ENCODE peak calls at places on chromosome 6, in five cellular contexts. One of them, this sample, is unnamed.

GRCh38 chr6:52407467-52407866 is 12.7 kb upstream of the EFHC1 start:
- DNase-seq in H1: no peak
- DNase-seq in neuronal stem cell: peak; percentile 36
- DNase-seq in trophoblast cell: no peak
- DNase-seq in mesenchymal stem cell: peak; percentile 79
- DNase-seq in this sample: no peak

GRCh38 chr6:155943635-155944034 is 488.0 kb upstream of the NOX3 start:
- DNase-seq in mesenchymal stem cell: peak; percentile 65
- DNase-seq in trophoblast cell: no peak
- DNase-seq in H1: no peak
- DNase-seq in neuronal stem cell: no peak
- DNase-seq in this sample: no peak

GRCh38 chr6:25138024-25138696 is 141.0 kb upstream of the CARMIL1 start:
- DNase-seq in trophoblast cell: no peak
- DNase-seq in mesenchymal stem cell: peak; percentile 72
- DNase-seq in neuronal stem cell: no peak
- DNase-seq in H1: no peak
- DNase-seq in this sample: no peak

GRCh38 chr6:15623282-15624116 is 39.3 kb downstream of the DTNBP1 start:
- DNase-seq in trophoblast cell: no peak
- DNase-seq in H1: no peak
- DNase-seq in mesenchymal stem cell: peak; percentile 45
- DNase-seq in neuronal stem cell: no peak
- DNase-seq in this sample: no peak

GRCh38 chr6:139679516-139680179 is 305.2 kb upstream of the CITED2 start:
- DNase-seq in neuronal stem cell: no peak
- DNase-seq in trophoblast cell: peak; percentile 84
- DNase-seq in mesenchymal stem cell: peak; percentile 52
- DNase-seq in H1: no peak
- DNase-seq in this sample: no peak

GRCh38 chr6:28803337-28803709 is 120.5 kb downstream of the TRIM27 start:
- DNase-seq in trophoblast cell: no peak
- DNase-seq in neuronal stem cell: no peak
- DNase-seq in H1: no peak
- DNase-seq in mesenchymal stem cell: no peak
- DNase-seq in this sample: no peak

GRCh38 chr6:146543211-146543939 is at the start of gene RAB32:
- DNase-seq in mesenchymal stem cell: peak; percentile 95
- DNase-seq in trophoblast cell: peak; percentile 93
- DNase-seq in neuronal stem cell: peak; percentile 80
- DNase-seq in H1: peak; percentile 85
- DNase-seq in this sample: peak; percentile 85

GRCh38 chr6:140366991-140367390 is 992.5 kb upstream of the CITED2 start:
- DNase-seq in trophoblast cell: peak; percentile 60
- DNase-seq in H1: no peak
- DNase-seq in mesenchymal stem cell: peak; percentile 71
- DNase-seq in neuronal stem cell: no peak
- DNase-seq in this sample: no peak

GRCh38 chr6:109033655-109034054 is 61.0 kb downstream of the SESN1 start:
- DNase-seq in trophoblast cell: no peak
- DNase-seq in H1: no peak
- DNase-seq in neuronal stem cell: no peak
- DNase-seq in mesenchymal stem cell: no peak
- DNase-seq in this sample: no peak

GRCh38 chr6:136347847-136348246 is 58.2 kb upstream of the BCLAF1 start:
- DNase-seq in mesenchymal stem cell: no peak
- DNase-seq in H1: no peak
- DNase-seq in neuronal stem cell: no peak
- DNase-seq in trophoblast cell: no peak
- DNase-seq in this sample: no peak
- H2BK12ac ChIP-seq in mesenchymal stem cell: no peak overlapping the region
- H2BK12ac ChIP-seq in H1: no peak overlapping the region
- H2BK12ac ChIP-seq in neuronal stem cell: no peak overlapping the region
- H2BK12ac ChIP-seq in trophoblast cell: no peak overlapping the region
- H2BK12ac ChIP-seq in this sample: no peak overlapping the region

GRCh38 chr6:3229566-3230274 is 2.3 kb upstream of the TUBB2B start:
- DNase-seq in H1: no peak
- DNase-seq in neuronal stem cell: peak; percentile 66
- DNase-seq in mesenchymal stem cell: no peak
- DNase-seq in trophoblast cell: no peak
- DNase-seq in this sample: peak; percentile 80

GRCh38 chr6:3227363-3228045 is at the start of gene TUBB2B:
- DNase-seq in neuronal stem cell: peak; percentile 91
- DNase-seq in mesenchymal stem cell: peak; percentile 62
- DNase-seq in trophoblast cell: no peak
- DNase-seq in H1: peak; percentile 63
- DNase-seq in this sample: peak; percentile 94

GRCh38 chr6:3228046-3228671 is 706 bp upstream of the TUBB2B start:
- DNase-seq in H1: peak; percentile 89
- DNase-seq in mesenchymal stem cell: no peak
- DNase-seq in trophoblast cell: no peak
- DNase-seq in neuronal stem cell: peak; percentile 81
- DNase-seq in this sample: peak; percentile 94

GRCh38 chr6:3228791-3229565 is 1.5 kb upstream of the TUBB2B start:
- DNase-seq in trophoblast cell: no peak
- DNase-seq in H1: peak; percentile 81
- DNase-seq in neuronal stem cell: peak; percentile 77
- DNase-seq in mesenchymal stem cell: peak; percentile 48
- DNase-seq in this sample: peak; percentile 63

DNA sequence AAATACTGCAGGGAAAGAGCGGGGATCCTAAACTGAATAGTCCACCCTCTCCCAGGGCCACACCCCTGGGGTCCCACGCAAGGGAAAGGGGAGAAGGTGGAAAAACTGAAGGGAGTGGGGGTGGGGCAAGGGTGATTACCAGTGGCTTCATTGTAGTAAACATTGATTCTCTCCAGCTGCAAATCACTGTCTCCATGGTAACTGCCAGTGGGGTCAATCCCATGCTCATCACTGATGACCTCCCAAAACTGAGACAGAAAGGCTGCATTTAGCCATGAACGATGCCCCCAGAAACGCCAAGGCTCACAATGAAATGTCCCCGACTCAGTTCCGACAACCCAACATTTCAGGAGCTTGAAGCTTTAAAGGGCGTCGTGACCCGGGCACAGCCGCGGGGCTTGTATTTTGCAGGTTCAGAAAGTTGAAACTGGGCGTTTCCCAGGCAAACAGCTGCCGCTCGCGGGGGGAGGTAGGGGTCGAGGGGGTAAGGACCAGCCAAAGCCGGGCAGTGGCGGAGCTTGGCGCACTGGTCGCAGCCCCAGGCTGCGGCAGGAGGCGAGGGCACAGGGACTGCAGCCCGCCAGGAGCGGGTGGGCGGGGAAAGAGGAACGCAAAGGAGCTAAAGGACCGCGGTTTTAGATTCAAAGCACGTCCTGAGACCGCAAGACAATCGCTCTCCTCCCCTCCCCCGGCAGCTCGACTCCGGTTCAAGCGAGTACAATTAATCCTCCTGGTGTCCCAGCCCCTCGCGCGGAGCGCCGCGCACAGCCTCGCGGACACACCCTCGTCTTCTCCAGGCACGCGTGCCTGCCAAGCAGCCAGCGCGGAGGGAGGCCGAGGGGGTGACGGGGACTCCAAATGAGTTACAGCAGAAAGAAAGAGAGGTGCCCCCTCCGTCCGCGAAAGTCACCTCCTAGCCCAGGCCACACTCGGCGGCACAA is 761 bp downstream of the TUBB2B start:
- DNase-seq in mesenchymal stem cell: peak; percentile 52
- DNase-seq in neuronal stem cell: peak; percentile 71
- DNase-seq in trophoblast cell: no peak
- DNase-seq in H1: peak; percentile 64
- DNase-seq in this sample: no peak
- H3K9ac ChIP-seq in mesenchymal stem cell: peak overlapping the region; percentile 43
- H3K9ac ChIP-seq in neuronal stem cell: peak overlapping the region; percentile 99
- H3K9ac ChIP-seq in trophoblast cell: peak overlapping the region; percentile 64
- H3K9ac ChIP-seq in H1: peak overlapping the region; percentile 93
- H3K9ac ChIP-seq in this sample: peak overlapping the region; percentile 88

DNA sequence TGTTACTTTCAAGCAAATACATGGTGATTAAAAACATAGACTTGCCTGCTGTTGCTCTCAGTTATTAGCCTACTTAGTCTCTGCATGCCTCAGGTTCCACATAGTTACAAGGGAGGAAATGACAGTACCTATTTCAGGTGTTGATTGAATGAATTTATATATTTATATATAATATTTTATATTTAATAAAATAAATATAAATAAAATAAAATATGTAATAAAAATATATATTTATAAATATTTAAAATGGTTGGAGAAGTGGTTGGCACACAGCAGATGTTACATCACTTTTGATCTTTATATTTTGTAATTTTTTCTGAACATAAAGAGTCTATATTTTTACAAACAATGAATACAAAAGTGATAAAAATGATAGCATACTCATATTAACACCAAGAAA is 716.0 kb upstream of the EYS start:
- DNase-seq in trophoblast cell: no peak
- DNase-seq in H1: no peak
- DNase-seq in neuronal stem cell: no peak
- DNase-seq in mesenchymal stem cell: no peak
- DNase-seq in this sample: no peak
- H2AK5ac ChIP-seq in trophoblast cell: no peak overlapping the region
- H2AK5ac ChIP-seq in H1: no peak overlapping the region
- H2AK5ac ChIP-seq in neuronal stem cell: no peak overlapping the region
- H2AK5ac ChIP-seq in mesenchymal stem cell: no peak overlapping the region
- H2AK5ac ChIP-seq in this sample: no peak overlapping the region

GRCh38 chr6:141464490-141464889 is 668.2 kb upstream of the GJE1 start:
- DNase-seq in neuronal stem cell: no peak
- DNase-seq in trophoblast cell: peak; percentile 32
- DNase-seq in mesenchymal stem cell: peak; percentile 74
- DNase-seq in H1: no peak
- DNase-seq in this sample: no peak
- H2BK12ac ChIP-seq in neuronal stem cell: no peak overlapping the region
- H2BK12ac ChIP-seq in trophoblast cell: no peak overlapping the region
- H2BK12ac ChIP-seq in mesenchymal stem cell: no peak overlapping the region
- H2BK12ac ChIP-seq in H1: no peak overlapping the region
- H2BK12ac ChIP-seq in this sample: no peak overlapping the region

GRCh38 chr6:157898169-157898568 is 75.1 kb downstream of the SNX9 start:
- DNase-seq in mesenchymal stem cell: no peak
- DNase-seq in neuronal stem cell: no peak
- DNase-seq in trophoblast cell: no peak
- DNase-seq in H1: no peak
- DNase-seq in this sample: no peak

GRCh38 chr6:157893238-157893637 is 70.2 kb downstream of the SNX9 start:
- DNase-seq in H1: no peak
- DNase-seq in neuronal stem cell: no peak
- DNase-seq in trophoblast cell: no peak
- DNase-seq in mesenchymal stem cell: no peak
- DNase-seq in this sample: no peak

GRCh38 chr6:157895585-157895984 is 72.5 kb downstream of the SNX9 start:
- DNase-seq in mesenchymal stem cell: no peak
- DNase-seq in trophoblast cell: no peak
- DNase-seq in H1: no peak
- DNase-seq in neuronal stem cell: no peak
- DNase-seq in this sample: no peak

GRCh38 chr6:157898640-157899039 is 75.6 kb downstream of the SNX9 start:
- DNase-seq in H1: no peak
- DNase-seq in neuronal stem cell: no peak
- DNase-seq in mesenchymal stem cell: no peak
- DNase-seq in trophoblast cell: no peak
- DNase-seq in this sample: no peak

GRCh38 chr6:157896931-157897330 is 73.9 kb downstream of the SNX9 start:
- DNase-seq in H1: no peak
- DNase-seq in trophoblast cell: no peak
- DNase-seq in mesenchymal stem cell: no peak
- DNase-seq in neuronal stem cell: no peak
- DNase-seq in this sample: no peak
- H3K9ac ChIP-seq in H1: no peak overlapping the region
- H3K9ac ChIP-seq in trophoblast cell: no peak overlapping the region
- H3K9ac ChIP-seq in mesenchymal stem cell: no peak overlapping the region
- H3K9ac ChIP-seq in neuronal stem cell: no peak overlapping the region
- H3K9ac ChIP-seq in this sample: no peak overlapping the region

DNA sequence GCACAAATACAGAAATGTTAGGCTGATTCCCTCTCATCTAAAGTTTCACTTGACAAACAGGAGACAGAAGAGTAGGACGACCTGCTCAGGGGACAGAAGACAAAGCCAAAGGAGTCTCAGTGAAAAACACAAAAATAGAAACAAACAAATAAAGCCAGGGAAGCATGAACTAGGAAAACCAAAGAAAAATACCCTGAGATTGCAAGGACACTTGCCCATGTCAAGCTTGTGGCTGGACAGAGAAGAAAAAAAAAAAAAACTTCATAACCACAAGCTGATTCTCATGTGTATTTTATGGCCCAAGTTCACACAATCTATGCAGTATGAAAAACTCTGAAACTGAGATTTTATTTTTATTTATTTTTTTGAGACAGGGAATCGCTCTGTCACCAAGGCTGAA is 85.6 kb upstream of the BEND6 start:
- DNase-seq in mesenchymal stem cell: no peak
- DNase-seq in H1: no peak
- DNase-seq in neuronal stem cell: no peak
- DNase-seq in trophoblast cell: no peak
- DNase-seq in this sample: no peak
- H2AK5ac ChIP-seq in mesenchymal stem cell: no peak overlapping the region
- H2AK5ac ChIP-seq in H1: no peak overlapping the region
- H2AK5ac ChIP-seq in neuronal stem cell: no peak overlapping the region
- H2AK5ac ChIP-seq in trophoblast cell: peak overlapping the region; percentile 14
- H2AK5ac ChIP-seq in this sample: no peak overlapping the region

GRCh38 chr6:47033029-47033796 is 8.9 kb downstream of the ADGRF1 start:
- DNase-seq in H1: no peak
- DNase-seq in mesenchymal stem cell: no peak
- DNase-seq in neuronal stem cell: no peak
- DNase-seq in trophoblast cell: no peak
- DNase-seq in this sample: no peak
- H2BK12ac ChIP-seq in H1: no peak overlapping the region
- H2BK12ac ChIP-seq in mesenchymal stem cell: no peak overlapping the region
- H2BK12ac ChIP-seq in neuronal stem cell: no peak overlapping the region
- H2BK12ac ChIP-seq in trophoblast cell: no peak overlapping the region
- H2BK12ac ChIP-seq in this sample: no peak overlapping the region

GRCh38 chr6:27145731-27146455 is 101.6 kb upstream of the PRSS16 start:
- DNase-seq in H1: peak; percentile 63
- DNase-seq in neuronal stem cell: no peak
- DNase-seq in mesenchymal stem cell: peak; percentile 93
- DNase-seq in trophoblast cell: peak; percentile 66
- DNase-seq in this sample: peak; percentile 77

GRCh38 chr6:27146706-27147507 is 100.6 kb upstream of the PRSS16 start:
- DNase-seq in trophoblast cell: peak; percentile 93
- DNase-seq in mesenchymal stem cell: peak; percentile 100
- DNase-seq in H1: peak; percentile 93
- DNase-seq in neuronal stem cell: peak; percentile 97
- DNase-seq in this sample: peak; percentile 89

GRCh38 chr6:27141472-27142015 is 106.0 kb upstream of the PRSS16 start:
- DNase-seq in H1: no peak
- DNase-seq in neuronal stem cell: no peak
- DNase-seq in trophoblast cell: no peak
- DNase-seq in mesenchymal stem cell: no peak
- DNase-seq in this sample: no peak

GRCh38 chr6:27143474-27144026 is 104.0 kb upstream of the PRSS16 start:
- DNase-seq in mesenchymal stem cell: no peak
- DNase-seq in neuronal stem cell: no peak
- DNase-seq in H1: no peak
- DNase-seq in trophoblast cell: no peak
- DNase-seq in this sample: no peak

DNA sequence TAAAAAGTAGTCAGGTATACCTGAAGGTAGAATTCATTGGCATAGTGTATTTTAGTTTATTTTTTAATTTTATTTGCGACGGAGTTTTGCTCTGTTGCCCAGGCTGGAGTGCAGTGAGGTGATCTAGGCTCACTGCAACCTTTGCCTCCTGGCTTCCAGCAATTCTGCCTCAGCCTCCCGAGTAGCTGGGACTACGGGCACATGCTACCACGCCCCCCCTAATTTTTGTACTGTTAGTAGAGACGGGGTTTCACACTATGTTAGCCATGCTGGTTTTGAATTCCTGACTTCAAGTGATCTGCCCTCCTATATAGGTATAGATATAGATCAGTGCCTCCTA is 102.8 kb upstream of the PRSS16 start:
- DNase-seq in trophoblast cell: no peak
- DNase-seq in H1: no peak
- DNase-seq in neuronal stem cell: no peak
- DNase-seq in mesenchymal stem cell: no peak
- DNase-seq in this sample: no peak
- H3K9ac ChIP-seq in trophoblast cell: no peak overlapping the region
- H3K9ac ChIP-seq in H1: no peak overlapping the region
- H3K9ac ChIP-seq in neuronal stem cell: no peak overlapping the region
- H3K9ac ChIP-seq in mesenchymal stem cell: peak overlapping the region; percentile 97
- H3K9ac ChIP-seq in this sample: peak overlapping the region; percentile 6

This sample was measured in H9.